ENCODE peak calls at places on chromosomes 13 and 19, in five cellular contexts. C is HepG2, Z is GM12878, H is NT2/D1, J is H1. Y is an unnamed sample.

GRCh38 chr13:42892760-42893159 is 99.3 kb downstream of the EPSTI1 start:
- DNase-seq in C (no peak), Z (no peak), H (no peak), J (no peak), Y (no peak)

GRCh38 chr13:38686635-38687245 is at the start of gene FREM2:
- DNase-seq in C (no peak), Z (no peak), H (peak), J (peak), Y (peak)

GRCh38 chr13:88979465-88980180 is 1308.5 kb downstream of the SLITRK5 start:
- DNase-seq in C (no peak), Z (no peak), H (no peak), J (no peak), Y (peak)

GRCh38 chr19:28289294-28290063 is 923.5 kb downstream of the UQCRFS1 start:
- DNase-seq in C (no peak), Z (no peak), H (no peak), J (no peak), Y (no peak)

GRCh38 chr19:17610384-17610783 is 54.9 kb downstream of the COLGALT1 start:
- DNase-seq in C (peak), Z (no peak), H (no peak), J (no peak), Y (peak)

GRCh38 chr19:41753936-41754529 is 1.3 kb upstream of the CEACAM6 start:
- DNase-seq in C (peak), Z (no peak), H (no peak), J (peak), Y (peak)

GRCh38 chr13:48235100-48235813 is 2.3 kb downstream of the ITM2B start:
- DNase-seq in C (no peak), Z (peak), H (peak), J (no peak), Y (peak)

GRCh38 chr19:39145180-39145953 is 19.8 kb downstream of the PAK4 start:
- DNase-seq in C (peak), Z (no peak), H (no peak), J (no peak), Y (no peak)

GRCh38 chr13:98456423-98456845 is 120.5 kb downstream of the STK24 start:
- DNase-seq in C (no peak), Z (no peak), H (no peak), J (no peak), Y (no peak)

DNA sequence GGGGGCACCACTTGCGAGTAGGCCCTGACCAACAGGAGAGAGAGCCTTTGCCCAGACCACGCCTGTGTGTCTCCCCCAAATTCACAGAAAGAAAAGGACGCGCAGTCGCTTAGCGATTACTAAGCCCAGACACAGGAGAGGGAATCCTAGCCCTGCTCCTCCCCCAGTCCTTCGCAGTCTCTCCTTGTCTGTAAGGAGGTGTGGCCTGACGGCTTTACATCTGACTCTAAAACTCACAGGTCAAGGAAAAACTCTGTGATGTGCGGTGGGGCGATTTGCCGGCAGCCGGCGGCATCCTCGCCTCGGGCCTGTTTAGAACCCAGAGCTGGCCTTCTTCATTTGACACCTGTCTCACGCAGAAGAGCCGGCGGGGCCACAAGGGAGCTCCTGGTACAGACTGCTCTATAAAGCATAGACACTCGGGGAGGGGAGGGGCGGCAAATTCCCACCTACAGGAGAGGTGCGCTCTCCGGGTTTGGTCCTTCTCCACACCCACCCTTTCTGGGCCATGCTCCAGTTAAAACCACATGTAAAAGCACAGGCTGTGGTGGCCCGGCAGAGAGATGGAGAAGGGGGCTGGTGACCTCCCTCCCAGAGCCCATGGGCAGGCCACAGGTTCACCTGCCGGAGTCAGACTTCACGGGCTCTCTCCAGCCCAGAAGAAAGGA is 17.8 kb downstream of the GPR12 start:
- DNase-seq in C (no peak), Z (no peak), H (no peak), J (peak), Y (no peak)
- TF ChIP-seq SUZ12 in C (no peak), Z (no peak), H (no peak), J (no peak), Y (no peak)

DNA sequence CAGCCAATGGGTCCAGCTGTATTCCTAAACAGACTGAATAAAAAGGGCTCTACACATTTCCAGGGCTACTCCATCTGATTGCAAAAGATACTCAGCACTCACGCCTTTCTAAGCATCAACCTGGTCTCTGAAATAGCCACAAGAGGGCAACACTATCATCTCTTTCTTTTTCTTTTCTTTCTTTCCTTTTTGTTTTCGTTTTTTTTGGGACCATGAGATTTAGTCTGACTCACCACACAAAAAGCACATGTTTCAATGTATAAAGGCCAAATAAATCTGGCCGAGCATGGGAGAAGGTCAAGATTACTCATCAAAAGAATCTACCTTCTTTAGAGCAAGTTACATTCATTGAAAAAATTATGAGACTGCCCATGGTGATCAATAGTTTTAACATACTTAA is 805.6 kb upstream of the ARGLU1 start:
- DNase-seq in C (no peak), Z (no peak), H (peak), J (no peak), Y (peak)
- TF ChIP-seq SUZ12 in C (no peak), Z (no peak), H (no peak), J (no peak), Y (no peak)

DNA sequence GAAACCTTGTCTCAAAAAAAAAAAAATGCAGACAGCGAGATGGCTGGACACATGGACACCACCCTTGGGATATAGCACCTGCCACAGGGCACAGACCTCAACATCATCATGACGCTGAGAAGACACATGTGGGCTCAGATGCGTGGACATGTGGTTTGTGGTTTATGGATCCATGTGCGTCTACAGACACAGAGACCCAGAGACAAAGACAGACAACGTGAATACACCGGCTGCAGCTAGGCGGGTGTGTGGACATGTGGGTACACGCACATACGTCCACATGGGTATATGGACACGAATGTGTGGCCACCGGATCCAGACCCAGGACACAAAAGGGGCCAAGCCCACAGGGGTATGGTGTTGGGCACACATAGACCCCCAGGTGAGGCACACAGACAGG is 1.3 kb downstream of the TNFSF14 start:
- DNase-seq in C (no peak), Z (no peak), H (no peak), J (no peak), Y (no peak)
- TF ChIP-seq SUZ12 in C (no peak), Z (no peak), H (no peak), J (no peak), Y (no peak)

GRCh38 chr13:44374348-44374712 is 706 bp downstream of the SERP2 start:
- DNase-seq in C (no peak), Z (no peak), H (no peak), J (no peak), Y (no peak)
- TF ChIP-seq SUZ12 in C (no peak), Z (no peak), H (no peak), J (no peak), Y (no peak)

GRCh38 chr13:69565334-69565733 is 542.3 kb upstream of the ATXN8OS start:
- DNase-seq in C (peak), Z (peak), H (peak), J (no peak), Y (peak)
- TF ChIP-seq SUZ12 in C (no peak), Z (no peak), H (no peak), J (no peak), Y (no peak)

GRCh38 chr13:113597386-113598080 is 13.0 kb downstream of the TFDP1 start:
- DNase-seq in C (no peak), Z (no peak), H (no peak), J (no peak), Y (no peak)
- TF ChIP-seq SUZ12 in C (no peak), Z (no peak), H (no peak), J (no peak), Y (no peak)

GRCh38 chr13:60720590-60720989 is 323.6 kb downstream of the TDRD3 start:
- DNase-seq in C (no peak), Z (no peak), H (no peak), J (no peak), Y (no peak)
- TF ChIP-seq SUZ12 in C (no peak), Z (no peak), H (no peak), J (no peak), Y (no peak)

GRCh38 chr13:109789262-109789661 is 2.9 kb upstream of the IRS2 start:
- DNase-seq in C (no peak), Z (no peak), H (no peak), J (no peak), Y (no peak)

GRCh38 chr13:109786457-109787134 is at the start of gene IRS2:
- DNase-seq in C (no peak), Z (no peak), H (peak), J (peak), Y (peak)

GRCh38 chr13:109788372-109789195 is 2.2 kb upstream of the IRS2 start:
- DNase-seq in C (no peak), Z (no peak), H (no peak), J (no peak), Y (no peak)

GRCh38 chr13:109785892-109786450 is 412 bp downstream of the IRS2 start:
- DNase-seq in C (no peak), Z (no peak), H (no peak), J (no peak), Y (no peak)

GRCh38 chr13:109787135-109787954 is 962 bp upstream of the IRS2 start:
- DNase-seq in C (no peak), Z (no peak), H (peak), J (peak), Y (no peak)
- TF ChIP-seq SUZ12 in C (no peak), Z (peak), H (no peak), J (no peak), Y (no peak)

DNA sequence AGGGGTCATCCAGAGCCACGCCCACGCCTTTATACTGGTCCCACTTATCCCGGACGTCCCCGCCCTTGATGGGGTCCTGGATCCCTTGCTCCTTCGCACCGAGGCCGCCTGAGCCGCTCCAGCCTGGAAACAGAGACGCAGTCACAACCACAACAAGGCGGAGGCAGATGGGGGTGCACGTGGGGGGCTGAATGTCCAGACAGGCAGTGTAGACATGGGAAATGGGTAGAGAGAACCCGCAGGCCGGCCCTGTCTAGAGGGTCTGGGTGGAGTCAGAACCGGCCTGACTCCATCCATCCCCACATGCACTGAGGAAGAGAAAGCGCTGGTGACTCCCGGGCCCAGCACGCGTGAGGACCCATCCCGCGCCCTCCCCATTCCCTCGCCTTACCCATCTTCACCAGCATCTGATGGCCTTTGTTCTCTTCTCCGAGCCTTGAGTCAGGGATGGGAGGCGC is 23.0 kb downstream of the CHERP start:
- DNase-seq in C (no peak), Z (no peak), H (no peak), J (no peak), Y (no peak)
- TF ChIP-seq SUZ12 in C (no peak), Z (no peak), H (no peak), J (no peak), Y (no peak)

GRCh38 chr13:103466761-103467160 is 400.5 kb upstream of the SLC10A2 start:
- DNase-seq in C (no peak), Z (no peak), H (no peak), J (no peak), Y (no peak)

GRCh38 chr13:103473081-103473480 is 406.9 kb upstream of the SLC10A2 start:
- DNase-seq in C (no peak), Z (no peak), H (no peak), J (no peak), Y (no peak)

GRCh38 chr13:103469771-103470170 is 403.6 kb upstream of the SLC10A2 start:
- DNase-seq in C (no peak), Z (no peak), H (no peak), J (no peak), Y (no peak)

GRCh38 chr13:103471896-103472295 is 405.7 kb upstream of the SLC10A2 start:
- DNase-seq in C (no peak), Z (no peak), H (peak), J (no peak), Y (no peak)
- TF ChIP-seq SUZ12 in C (no peak), Z (no peak), H (no peak), J (no peak), Y (no peak)